ENCODE peak calls at places on chromosomes 5 and 9, in eight cellular contexts. Y is uterus, F is H9, N is tibial nerve, H is WTC11, L is AG04450, R is dorsolateral prefrontal cortex, K is GM20000. G is an unnamed sample.

GRCh38 chr5:116696356-116696755 is 121.7 kb upstream of the SEMA6A start:
- DNase-seq in H (no peak), K (peak), Y (no peak), L (no peak), N (no peak), F (no peak), R (no peak), G (peak)

GRCh38 chr9:128244443-128245226 is 31.2 kb downstream of the GOLGA2 start:
- DNase-seq in R (no peak), L (peak), N (peak), F (peak), K (peak), H (peak), Y (peak), G (no peak)

GRCh38 chr9:131986089-131986488 is 93.6 kb downstream of the MED27 start:
- DNase-seq in Y (no peak), H (no peak), N (no peak), F (no peak), K (no peak), L (no peak), R (no peak), G (no peak)

GRCh38 chr5:135032613-135033025 is 1.4 kb downstream of the PITX1 start:
- DNase-seq in Y (no peak), L (no peak), R (no peak), N (no peak), K (peak), H (no peak), F (no peak), G (no peak)

GRCh38 chr9:73640971-73641370 is 489.3 kb downstream of the ANXA1 start:
- DNase-seq in Y (no peak), H (no peak), L (no peak), K (peak), R (no peak), N (no peak), F (no peak), G (peak)

GRCh38 chr9:132698989-132699388 is 28.7 kb downstream of the GTF3C4 start:
- DNase-seq in Y (no peak), F (no peak), H (no peak), R (no peak), N (no peak), K (no peak), L (no peak), G (no peak)

GRCh38 chr9:125141751-125142150 is 1.6 kb downstream of the SCAI start:
- DNase-seq in R (no peak), K (no peak), L (no peak), N (no peak), Y (no peak), F (no peak), H (no peak), G (no peak)

GRCh38 chr5:134451618-134452505 is 40.2 kb upstream of the CDKN2AIPNL start:
- DNase-seq in N (peak), H (no peak), R (peak), Y (peak), F (no peak), L (no peak), K (no peak), G (no peak)

GRCh38 chr5:132962429-132962928 is 955 bp downstream of the AFF4 start:
- DNase-seq in F (no peak), L (no peak), H (no peak), N (peak), K (peak), R (no peak), Y (peak), G (peak)

GRCh38 chr5:18219241-18219640 is 585.0 kb downstream of the TAF11L14 start:
- DNase-seq in Y (no peak), H (no peak), F (no peak), N (no peak), K (no peak), L (no peak), R (no peak), G (no peak)

GRCh38 chr9:136057236-136058151 is 37.6 kb downstream of the NACC2 start:
- DNase-seq in L (no peak), N (no peak), H (peak), R (no peak), K (no peak), F (peak), Y (no peak), G (peak)

GRCh38 chr5:157523976-157524375 is 51.6 kb downstream of the ADAM19 start:
- DNase-seq in F (no peak), R (no peak), L (no peak), Y (no peak), H (no peak), K (no peak), N (no peak), G (no peak)

GRCh38 chr9:89359636-89360315 is 41.5 kb downstream of the SECISBP2 start:
- DNase-seq in N (no peak), K (no peak), Y (no peak), L (no peak), F (peak), R (no peak), H (no peak), G (no peak)

GRCh38 chr9:110334871-110335270 is 2.8 kb downstream of the TXNDC8 start:
- DNase-seq in R (no peak), F (no peak), K (no peak), L (no peak), Y (no peak), H (no peak), N (no peak), G (no peak)

GRCh38 chr9:98517710-98518109 is 191.0 kb downstream of the GABBR2 start:
- DNase-seq in N (no peak), L (no peak), R (no peak), H (no peak), F (peak), K (no peak), Y (no peak), G (no peak)

GRCh38 chr9:113746486-113746885 is 129.6 kb upstream of the ZNF618 start:
- DNase-seq in H (no peak), K (no peak), L (no peak), R (no peak), N (no peak), F (no peak), Y (no peak), G (no peak)

GRCh38 chr5:115381911-115382662 is 85.6 kb upstream of the CCDC112 start:
- DNase-seq in N (no peak), H (no peak), R (no peak), K (no peak), L (no peak), Y (no peak), F (no peak), G (no peak)

GRCh38 chr5:87127956-87128687 is 139.6 kb upstream of the RASA1 start:
- DNase-seq in L (no peak), R (no peak), N (no peak), K (no peak), H (no peak), Y (no peak), F (no peak), G (no peak)

GRCh38 chr5:2207966-2208544 is 325.3 kb upstream of the IRX4 start:
- DNase-seq in F (peak), K (no peak), Y (no peak), H (peak), R (no peak), L (no peak), N (no peak), G (no peak)

GRCh38 chr9:113898151-113898550 is 22.0 kb downstream of the ZNF618 start:
- DNase-seq in H (no peak), Y (no peak), N (no peak), K (no peak), F (no peak), R (no peak), L (no peak), G (no peak)

GRCh38 chr5:72314571-72315172 is 5.4 kb downstream of the MRPS27 start:
- DNase-seq in F (no peak), K (no peak), L (peak), N (no peak), Y (no peak), H (no peak), R (no peak), G (no peak)

GRCh38 chr9:77534376-77535057 is 113.6 kb downstream of the GNA14 start:
- DNase-seq in L (no peak), F (peak), Y (no peak), K (no peak), R (peak), H (peak), N (no peak), G (no peak)

GRCh38 chr9:121735065-121735791 is 83.8 kb downstream of the DAB2IP start:
- DNase-seq in L (no peak), F (peak), Y (no peak), R (no peak), K (peak), N (no peak), H (peak), G (peak)

GRCh38 chr5:172007795-172008465 is 1.5 kb upstream of the FBXW11 start:
- DNase-seq in K (no peak), H (no peak), N (no peak), Y (no peak), F (peak), L (no peak), R (no peak), G (no peak)

DNA sequence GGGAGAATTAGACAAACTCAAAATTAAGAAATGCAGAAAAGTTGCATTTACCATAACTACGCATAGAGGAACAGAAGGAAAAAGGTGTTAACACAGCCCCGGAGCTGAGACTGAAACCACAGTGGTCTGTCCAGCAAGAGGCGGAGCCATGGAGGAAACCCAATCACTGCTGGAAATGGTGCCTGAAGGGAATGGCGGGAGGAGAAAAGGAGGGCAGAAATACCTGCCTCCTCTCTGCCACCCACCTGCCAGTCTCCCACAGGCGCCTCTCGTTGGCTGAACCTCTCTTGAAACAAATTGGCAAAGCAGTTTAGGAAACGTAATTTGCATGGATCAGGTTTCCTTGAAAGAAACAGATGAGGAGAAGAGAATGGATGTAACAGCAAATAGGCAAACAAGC is 9.7 kb upstream of the PRKACG start:
- DNase-seq in L (no peak), K (no peak), R (no peak), Y (no peak), H (no peak), N (no peak), F (peak), G (no peak)
- TF ChIP-seq CTCF in L (no peak), K (no peak), R (no peak), Y (no peak), H (no peak), N (no peak), F (no peak), G (no peak)

DNA sequence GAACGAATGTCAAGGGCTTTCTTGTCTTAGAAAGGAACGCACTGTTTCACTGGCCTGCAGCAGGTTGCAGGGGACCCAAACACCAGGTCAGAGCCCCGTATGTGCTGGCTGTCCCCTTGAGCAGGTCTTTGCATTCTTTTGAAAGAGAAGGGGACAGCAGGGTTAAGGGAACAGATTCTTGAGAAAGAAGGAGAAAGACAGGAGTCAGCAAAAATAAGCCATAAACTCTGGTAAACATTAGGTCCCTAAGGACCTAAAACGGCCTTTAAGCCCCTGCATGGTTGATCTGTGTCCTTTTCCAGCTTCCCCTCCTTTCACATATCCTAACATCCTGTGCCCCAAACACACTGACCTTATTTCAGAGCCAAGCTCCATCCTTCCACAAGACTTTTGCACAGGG is 190.8 kb upstream of the ADRA1B start:
- DNase-seq in H (no peak), Y (no peak), L (no peak), R (no peak), F (no peak), K (no peak), N (no peak), G (no peak)
- TF ChIP-seq CTCF in H (no peak), Y (no peak), L (no peak), R (no peak), F (no peak), K (no peak), N (no peak), G (no peak)

DNA sequence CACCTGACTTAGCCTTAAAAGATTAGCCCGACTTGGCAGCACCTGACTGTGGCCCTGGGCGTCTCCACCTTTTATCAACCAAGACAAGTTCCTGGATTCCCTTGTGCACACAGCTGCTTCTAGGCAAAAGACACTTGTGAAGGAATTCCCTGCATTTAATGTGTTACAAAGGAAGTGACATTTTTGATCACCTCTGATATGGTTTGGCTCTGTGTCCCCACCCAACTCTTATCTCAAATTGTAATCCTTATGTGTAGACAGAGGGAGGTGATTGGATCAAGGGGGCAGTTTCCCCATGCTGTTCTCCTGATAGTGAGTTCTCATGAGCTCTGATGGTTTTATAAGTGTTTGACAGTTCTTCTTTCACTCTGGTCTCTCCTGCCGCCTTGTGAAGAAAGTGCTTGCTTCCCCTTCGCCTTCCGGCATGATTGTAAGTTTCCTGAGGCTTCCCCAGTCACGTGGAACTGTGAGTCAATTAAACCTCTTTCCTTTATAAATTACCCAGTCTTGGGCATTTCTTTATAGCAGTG is 2.6 kb upstream of the CPEB4 start:
- DNase-seq in H (no peak), F (no peak), K (no peak), Y (no peak), N (no peak), R (no peak), L (no peak), G (no peak)
- TF ChIP-seq CTCF in H (no peak), F (no peak), K (no peak), Y (peak), N (no peak), R (no peak), L (no peak), G (no peak)

DNA sequence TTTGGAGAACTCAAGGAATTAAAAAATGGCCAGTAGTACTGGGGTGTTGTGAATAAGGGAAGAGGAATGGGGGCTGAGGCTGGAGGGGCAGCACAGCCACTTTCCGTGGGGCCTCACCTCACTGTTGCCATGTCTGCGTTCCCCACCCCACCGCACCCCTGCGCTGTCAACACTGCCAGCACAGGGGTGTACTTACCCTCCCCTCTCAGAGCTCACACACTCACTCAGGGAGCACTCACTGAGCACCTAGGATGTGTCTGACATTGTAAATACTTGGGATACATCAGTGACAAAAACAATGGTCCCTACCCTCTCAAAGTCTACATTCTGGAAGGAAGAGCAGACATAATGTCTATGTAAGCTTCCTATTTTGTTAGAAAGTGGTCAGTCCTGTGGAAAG is 3.4 kb upstream of the RPS14 start:
- DNase-seq in L (no peak), H (no peak), K (no peak), F (no peak), R (no peak), Y (no peak), N (no peak), G (no peak)
- TF ChIP-seq CTCF in L (no peak), H (no peak), K (no peak), F (no peak), R (no peak), Y (no peak), N (no peak), G (no peak)

GRCh38 chr5:178825444-178825843 is 34.3 kb upstream of the ZNF354B start:
- DNase-seq in H (no peak), N (no peak), L (no peak), K (no peak), F (no peak), Y (no peak), R (no peak), G (no peak)
- TF ChIP-seq CTCF in H (no peak), N (no peak), L (no peak), K (no peak), F (peak), Y (no peak), R (no peak), G (no peak)

GRCh38 chr9:28976684-28977083 is 1403.4 kb upstream of the C9orf72 start:
- DNase-seq in L (no peak), F (no peak), K (no peak), N (no peak), Y (no peak), H (no peak), R (no peak), G (no peak)

GRCh38 chr9:28970241-28970654 is 1397.0 kb upstream of the C9orf72 start:
- DNase-seq in H (peak), R (no peak), N (no peak), L (no peak), F (peak), Y (no peak), K (no peak), G (no peak)

GRCh38 chr9:28976250-28976649 is 1403.0 kb upstream of the C9orf72 start:
- DNase-seq in R (no peak), L (no peak), Y (no peak), H (no peak), N (no peak), K (no peak), F (no peak), G (no peak)

DNA sequence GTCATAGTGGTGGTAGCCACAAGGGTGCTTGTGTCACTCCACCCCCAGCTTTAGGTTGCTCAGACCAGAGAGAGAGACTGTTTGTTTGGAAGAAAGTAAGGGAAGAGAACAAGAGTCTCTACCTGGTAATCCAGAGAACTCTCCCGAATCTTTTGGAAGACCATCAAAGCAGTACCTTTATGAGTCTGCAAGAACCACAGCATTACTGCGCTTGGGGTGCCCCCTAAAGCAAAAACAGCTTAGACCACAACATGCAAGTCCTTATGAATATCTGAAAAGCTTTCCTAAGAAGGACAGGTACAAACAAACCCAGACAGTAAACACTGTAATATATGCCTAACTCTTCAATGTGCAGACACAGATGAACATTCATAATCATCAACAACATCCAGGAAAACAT is 1398.6 kb upstream of the C9orf72 start:
- DNase-seq in F (no peak), Y (no peak), K (no peak), R (no peak), L (no peak), N (no peak), H (no peak), G (no peak)
- TF ChIP-seq CTCF in F (peak), Y (no peak), K (no peak), R (no peak), L (no peak), N (no peak), H (no peak), G (no peak)

GRCh38 chr5:167230414-167230813 is 1061.0 kb upstream of the WWC1 start:
- DNase-seq in H (no peak), K (no peak), N (no peak), R (no peak), L (no peak), F (no peak), Y (no peak), G (no peak)
- TF ChIP-seq CTCF in H (no peak), K (no peak), N (no peak), R (no peak), L (no peak), F (no peak), Y (no peak), G (no peak)

DNA sequence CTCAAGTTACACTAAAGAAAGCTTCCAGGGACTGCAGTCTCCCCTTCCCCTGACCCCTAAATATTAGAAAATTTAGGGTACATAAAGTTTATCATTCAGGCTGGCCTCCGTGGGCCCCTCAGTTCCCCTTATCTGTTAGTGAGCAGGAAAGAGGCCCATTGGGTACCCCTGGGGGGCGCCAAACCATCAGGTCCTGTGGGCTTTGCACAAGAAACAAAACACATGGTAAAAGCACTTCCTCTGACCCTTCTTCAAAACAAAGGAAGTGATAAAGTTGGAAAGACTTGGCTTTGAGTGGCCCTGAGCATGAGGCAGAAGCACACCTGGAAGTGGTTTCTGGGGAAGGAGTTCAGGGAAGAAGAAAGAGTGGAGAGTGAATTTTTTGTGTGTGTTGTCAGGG is 213.0 kb downstream of the SMARCA2 start:
- DNase-seq in L (no peak), H (peak), N (no peak), R (peak), K (no peak), F (peak), Y (no peak), G (no peak)
- TF ChIP-seq CTCF in L (peak), H (peak), N (no peak), R (peak), K (peak), F (peak), Y (no peak), G (peak)

DNA sequence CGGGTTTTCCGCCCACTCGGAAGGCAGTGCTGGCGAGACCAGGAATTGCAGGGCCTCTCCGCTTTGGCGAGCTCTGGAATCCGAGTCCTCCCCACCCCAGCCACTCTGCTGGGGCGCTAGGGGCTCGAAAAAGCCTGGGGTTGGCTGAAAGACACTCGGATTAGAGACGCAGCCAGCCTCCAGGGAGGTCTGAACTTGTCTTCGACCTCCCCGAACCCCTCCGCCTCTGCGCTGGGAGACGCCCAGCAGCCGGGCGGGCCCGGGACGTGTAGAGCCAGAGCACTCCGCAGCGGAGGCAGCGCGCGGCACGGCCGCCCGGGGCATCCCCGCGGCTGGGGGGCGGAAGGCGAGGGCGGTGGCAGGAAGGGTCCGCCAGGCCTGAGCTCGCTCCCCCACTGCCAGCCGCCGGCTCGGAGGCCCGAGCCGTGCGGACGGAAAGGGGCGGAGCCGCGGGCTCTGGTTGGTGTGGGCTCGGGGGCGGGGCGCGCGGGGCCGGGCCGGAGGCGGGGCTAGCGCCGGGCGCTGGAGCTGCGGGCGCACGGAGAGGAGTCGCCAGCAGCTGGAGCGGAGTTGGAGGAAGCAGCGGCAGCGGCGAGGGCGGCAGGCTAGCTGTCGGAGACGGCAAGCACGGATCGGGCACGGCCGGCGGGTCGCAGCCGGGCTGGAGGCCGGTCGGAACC is at the start of gene PIK3R1:
- DNase-seq in K (peak), F (peak), N (peak), H (peak), R (peak), L (peak), Y (peak), G (peak)
- TF ChIP-seq CTCF in K (no peak), F (no peak), N (peak), H (no peak), R (peak), L (peak), Y (peak), G (no peak)

G was measured in GM13977.